ENCODE peak calls at places on chromosomes 12 and 14, in six cellular contexts. One of them, this sample, is unnamed. For H3K4me1, the result is how much of the 10 kb centered on the place peaks cover.

GRCh38 chr14:95667251-95667693 is 19.0 kb upstream of the TCL1B start:
- DNase-seq in keratinocyte: no peak
- DNase-seq in right atrium auricular region: no peak
- DNase-seq in pancreas: peak
- DNase-seq in IMR-90: no peak
- DNase-seq in psoas muscle: no peak
- DNase-seq in this sample: no peak

GRCh38 chr12:69880566-69880965 is 55.5 kb downstream of the MYRFL start:
- DNase-seq in psoas muscle: no peak
- DNase-seq in keratinocyte: no peak
- DNase-seq in pancreas: no peak
- DNase-seq in right atrium auricular region: no peak
- DNase-seq in IMR-90: peak
- DNase-seq in this sample: no peak

GRCh38 chr12:1611775-1612174 is 17.3 kb upstream of the WNT5B start:
- DNase-seq in right atrium auricular region: no peak
- DNase-seq in IMR-90: peak
- DNase-seq in keratinocyte: no peak
- DNase-seq in pancreas: no peak
- DNase-seq in psoas muscle: no peak
- DNase-seq in this sample: no peak

GRCh38 chr12:47636908-47637780 is 68.7 kb downstream of the RPAP3 start:
- DNase-seq in psoas muscle: peak
- DNase-seq in keratinocyte: peak
- DNase-seq in right atrium auricular region: no peak
- DNase-seq in IMR-90: no peak
- DNase-seq in pancreas: no peak
- DNase-seq in this sample: no peak

GRCh38 chr12:12007001-12007712 is 63.6 kb upstream of the BCL2L14 start:
- DNase-seq in psoas muscle: no peak
- DNase-seq in right atrium auricular region: no peak
- DNase-seq in IMR-90: peak
- DNase-seq in pancreas: no peak
- DNase-seq in keratinocyte: no peak
- DNase-seq in this sample: no peak

GRCh38 chr14:96297000-96297399 is 41.0 kb downstream of the BDKRB1 start:
- DNase-seq in IMR-90: peak
- DNase-seq in pancreas: no peak
- DNase-seq in right atrium auricular region: no peak
- DNase-seq in psoas muscle: no peak
- DNase-seq in keratinocyte: no peak
- DNase-seq in this sample: no peak

GRCh38 chr12:64680235-64680634 is 69.9 kb downstream of the RASSF3 start:
- DNase-seq in IMR-90: no peak
- DNase-seq in right atrium auricular region: no peak
- DNase-seq in psoas muscle: no peak
- DNase-seq in pancreas: no peak
- DNase-seq in keratinocyte: no peak
- DNase-seq in this sample: no peak

GRCh38 chr14:74663884-74664283 is 49.0 kb downstream of the AREL1 start:
- DNase-seq in right atrium auricular region: no peak
- DNase-seq in keratinocyte: no peak
- DNase-seq in psoas muscle: peak
- DNase-seq in IMR-90: no peak
- DNase-seq in pancreas: no peak
- DNase-seq in this sample: peak

GRCh38 chr12:62472472-62472871 is 5.8 kb downstream of the MON2 start:
- DNase-seq in IMR-90: no peak
- DNase-seq in pancreas: no peak
- DNase-seq in right atrium auricular region: no peak
- DNase-seq in keratinocyte: no peak
- DNase-seq in psoas muscle: no peak
- DNase-seq in this sample: no peak

GRCh38 chr12:99915251-99916082 is 69.3 kb downstream of the ANKS1B start:
- DNase-seq in psoas muscle: no peak
- DNase-seq in IMR-90: peak
- DNase-seq in keratinocyte: no peak
- DNase-seq in pancreas: no peak
- DNase-seq in right atrium auricular region: no peak
- DNase-seq in this sample: no peak

GRCh38 chr14:24818054-24818822 is 184.2 kb upstream of the GZMB start:
- DNase-seq in psoas muscle: no peak
- DNase-seq in IMR-90: no peak
- DNase-seq in right atrium auricular region: no peak
- DNase-seq in keratinocyte: no peak
- DNase-seq in pancreas: peak
- DNase-seq in this sample: no peak

GRCh38 chr14:51855234-51855633 is 5.2 kb upstream of the GNG2 start:
- DNase-seq in IMR-90: peak
- DNase-seq in keratinocyte: no peak
- DNase-seq in right atrium auricular region: no peak
- DNase-seq in psoas muscle: no peak
- DNase-seq in pancreas: no peak
- DNase-seq in this sample: no peak

GRCh38 chr12:20423557-20423956 is 55.2 kb downstream of the PDE3A start:
- DNase-seq in pancreas: no peak
- DNase-seq in IMR-90: no peak
- DNase-seq in right atrium auricular region: no peak
- DNase-seq in keratinocyte: no peak
- DNase-seq in psoas muscle: no peak
- DNase-seq in this sample: no peak

GRCh38 chr12:25859976-25860375 is 98.5 kb upstream of the RASSF8 start:
- DNase-seq in right atrium auricular region: no peak
- DNase-seq in pancreas: no peak
- DNase-seq in IMR-90: no peak
- DNase-seq in keratinocyte: peak
- DNase-seq in psoas muscle: no peak
- DNase-seq in this sample: no peak

GRCh38 chr14:61461808-61462275 is 140.5 kb downstream of the PRKCH start:
- DNase-seq in pancreas: no peak
- DNase-seq in keratinocyte: no peak
- DNase-seq in IMR-90: peak
- DNase-seq in psoas muscle: no peak
- DNase-seq in right atrium auricular region: no peak
- DNase-seq in this sample: peak

GRCh38 chr12:92063641-92064040 is 82.0 kb downstream of the BTG1 start:
- DNase-seq in psoas muscle: no peak
- DNase-seq in IMR-90: peak
- DNase-seq in pancreas: no peak
- DNase-seq in right atrium auricular region: no peak
- DNase-seq in keratinocyte: no peak
- DNase-seq in this sample: no peak

GRCh38 chr14:51865953-51866747 is 5.7 kb downstream of the GNG2 start:
- DNase-seq in IMR-90: no peak
- DNase-seq in psoas muscle: no peak
- DNase-seq in pancreas: no peak
- DNase-seq in keratinocyte: no peak
- DNase-seq in right atrium auricular region: no peak
- DNase-seq in this sample: no peak

GRCh38 chr12:43789941-43790340 is 16.2 kb downstream of the TWF1 start:
- DNase-seq in IMR-90: peak
- DNase-seq in pancreas: no peak
- DNase-seq in right atrium auricular region: no peak
- DNase-seq in psoas muscle: no peak
- DNase-seq in keratinocyte: no peak
- DNase-seq in this sample: no peak

GRCh38 chr12:68336754-68337343 is 4.7 kb upstream of the MDM1 start:
- DNase-seq in keratinocyte: no peak
- DNase-seq in psoas muscle: no peak
- DNase-seq in IMR-90: no peak
- DNase-seq in right atrium auricular region: no peak
- DNase-seq in pancreas: no peak
- DNase-seq in this sample: no peak

GRCh38 chr14:81727243-81727642 is 193.6 kb upstream of the SEL1L start:
- DNase-seq in IMR-90: no peak
- DNase-seq in keratinocyte: no peak
- DNase-seq in right atrium auricular region: no peak
- DNase-seq in pancreas: peak
- DNase-seq in psoas muscle: no peak
- DNase-seq in this sample: peak

GRCh38 chr14:55201219-55202096 is 10.1 kb upstream of the DLGAP5 start:
- DNase-seq in keratinocyte: no peak
- DNase-seq in IMR-90: no peak
- DNase-seq in psoas muscle: no peak
- DNase-seq in right atrium auricular region: no peak
- DNase-seq in pancreas: no peak
- DNase-seq in this sample: no peak

GRCh38 chr12:41769810-41770209 is 374.9 kb downstream of the GXYLT1 start:
- DNase-seq in pancreas: no peak
- DNase-seq in right atrium auricular region: no peak
- DNase-seq in psoas muscle: no peak
- DNase-seq in keratinocyte: no peak
- DNase-seq in IMR-90: no peak
- DNase-seq in this sample: no peak

GRCh38 chr12:113850309-113851056 is 115.6 kb downstream of the RBM19 start:
- DNase-seq in keratinocyte: no peak
- DNase-seq in right atrium auricular region: peak
- DNase-seq in IMR-90: peak
- DNase-seq in psoas muscle: peak
- DNase-seq in pancreas: no peak
- DNase-seq in this sample: no peak

GRCh38 chr14:89393346-89393745 is 23.7 kb downstream of the FOXN3 start:
- DNase-seq in psoas muscle: no peak
- DNase-seq in right atrium auricular region: no peak
- DNase-seq in keratinocyte: no peak
- DNase-seq in IMR-90: peak
- DNase-seq in pancreas: no peak
- DNase-seq in this sample: no peak

GRCh38 chr14:89388853-89389252 is 28.2 kb downstream of the FOXN3 start:
- DNase-seq in IMR-90: peak
- DNase-seq in pancreas: no peak
- DNase-seq in psoas muscle: no peak
- DNase-seq in keratinocyte: no peak
- DNase-seq in right atrium auricular region: no peak
- DNase-seq in this sample: no peak

GRCh38 chr14:89387922-89388685 is 28.9 kb downstream of the FOXN3 start:
- DNase-seq in keratinocyte: no peak
- DNase-seq in right atrium auricular region: no peak
- DNase-seq in psoas muscle: no peak
- DNase-seq in pancreas: no peak
- DNase-seq in IMR-90: no peak
- DNase-seq in this sample: no peak

GRCh38 chr14:89391556-89391955 is 25.5 kb downstream of the FOXN3 start:
- DNase-seq in IMR-90: no peak
- DNase-seq in psoas muscle: no peak
- DNase-seq in keratinocyte: no peak
- DNase-seq in pancreas: no peak
- DNase-seq in right atrium auricular region: no peak
- DNase-seq in this sample: no peak

GRCh38 chr14:89391123-89391522 is 25.9 kb downstream of the FOXN3 start:
- DNase-seq in right atrium auricular region: no peak
- DNase-seq in pancreas: no peak
- DNase-seq in psoas muscle: no peak
- DNase-seq in IMR-90: peak
- DNase-seq in keratinocyte: no peak
- DNase-seq in this sample: no peak
- H3K4me1 ChIP-seq in right atrium auricular region: under half
- H3K4me1 ChIP-seq in pancreas: under half
- H3K4me1 ChIP-seq in psoas muscle: half or more
- H3K4me1 ChIP-seq in IMR-90: under half
- H3K4me1 ChIP-seq in keratinocyte: under half
- H3K4me1 ChIP-seq in this sample: under half

GRCh38 chr14:100018054-100018453 is 47.2 kb upstream of the EVL start:
- DNase-seq in pancreas: no peak
- DNase-seq in psoas muscle: no peak
- DNase-seq in keratinocyte: no peak
- DNase-seq in IMR-90: no peak
- DNase-seq in right atrium auricular region: no peak
- DNase-seq in this sample: no peak

GRCh38 chr14:100018482-100018881 is 46.7 kb upstream of the EVL start:
- DNase-seq in pancreas: no peak
- DNase-seq in psoas muscle: no peak
- DNase-seq in right atrium auricular region: no peak
- DNase-seq in IMR-90: peak
- DNase-seq in keratinocyte: no peak
- DNase-seq in this sample: no peak

GRCh38 chr14:100020623-100021022 is 44.6 kb upstream of the EVL start:
- DNase-seq in right atrium auricular region: no peak
- DNase-seq in keratinocyte: no peak
- DNase-seq in psoas muscle: no peak
- DNase-seq in pancreas: no peak
- DNase-seq in IMR-90: no peak
- DNase-seq in this sample: no peak

GRCh38 chr14:100017578-100017977 is 47.6 kb upstream of the EVL start:
- DNase-seq in keratinocyte: no peak
- DNase-seq in pancreas: no peak
- DNase-seq in right atrium auricular region: no peak
- DNase-seq in IMR-90: peak
- DNase-seq in psoas muscle: no peak
- DNase-seq in this sample: no peak

GRCh38 chr14:100019156-100019882 is 45.9 kb upstream of the EVL start:
- DNase-seq in keratinocyte: no peak
- DNase-seq in right atrium auricular region: no peak
- DNase-seq in psoas muscle: no peak
- DNase-seq in IMR-90: peak
- DNase-seq in pancreas: no peak
- DNase-seq in this sample: no peak
- H3K4me1 ChIP-seq in keratinocyte: under half
- H3K4me1 ChIP-seq in right atrium auricular region: under half
- H3K4me1 ChIP-seq in psoas muscle: under half
- H3K4me1 ChIP-seq in IMR-90: under half
- H3K4me1 ChIP-seq in pancreas: under half
- H3K4me1 ChIP-seq in this sample: under half

DNA sequence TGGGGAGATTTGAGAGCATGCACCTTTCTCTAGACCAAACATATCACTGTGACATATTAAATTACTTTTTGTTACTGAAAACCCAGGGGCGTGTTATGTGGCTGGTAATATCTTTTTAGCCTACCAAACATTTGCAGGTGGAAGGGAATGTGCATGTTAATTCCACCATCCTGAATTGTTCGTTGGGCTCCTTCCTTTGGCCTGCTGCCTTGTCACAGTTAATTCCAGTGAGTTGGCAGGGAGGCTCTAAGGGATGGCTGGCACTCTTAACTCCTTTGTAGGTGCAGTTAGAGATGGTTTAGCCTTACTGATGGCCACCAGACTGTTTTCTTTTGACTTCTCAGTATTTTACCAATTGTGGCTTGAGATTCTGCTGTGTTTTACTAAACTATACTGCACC is 64.5 kb downstream of the DIP2B start:
- DNase-seq in IMR-90: no peak
- DNase-seq in right atrium auricular region: no peak
- DNase-seq in keratinocyte: no peak
- DNase-seq in psoas muscle: no peak
- DNase-seq in pancreas: no peak
- DNase-seq in this sample: no peak
- H3K4me1 ChIP-seq in IMR-90: under half
- H3K4me1 ChIP-seq in right atrium auricular region: under half
- H3K4me1 ChIP-seq in keratinocyte: under half
- H3K4me1 ChIP-seq in psoas muscle: under half
- H3K4me1 ChIP-seq in pancreas: under half
- H3K4me1 ChIP-seq in this sample: under half

DNA sequence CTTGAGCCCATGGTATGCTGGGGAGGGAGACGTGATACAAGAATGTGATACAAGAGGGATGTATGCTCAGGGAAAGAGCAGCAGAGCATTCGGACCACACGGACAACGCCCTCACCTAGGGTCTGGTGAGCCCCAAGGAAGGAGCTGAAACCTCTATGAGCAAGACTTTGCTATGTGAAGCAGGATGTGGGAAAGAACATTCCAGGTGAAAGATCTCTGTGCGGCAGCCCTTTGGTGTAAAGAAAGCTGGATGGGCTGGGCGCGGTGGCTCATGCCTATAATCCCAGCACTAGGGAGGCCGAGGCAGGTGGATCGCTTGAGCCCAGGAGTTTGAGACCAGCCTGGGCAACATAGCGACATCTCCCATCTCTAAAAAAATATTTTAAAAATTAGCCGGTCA is 16.9 kb upstream of the FICD start:
- DNase-seq in keratinocyte: no peak
- DNase-seq in psoas muscle: no peak
- DNase-seq in right atrium auricular region: no peak
- DNase-seq in pancreas: no peak
- DNase-seq in IMR-90: no peak
- DNase-seq in this sample: no peak
- H3K4me1 ChIP-seq in keratinocyte: under half
- H3K4me1 ChIP-seq in psoas muscle: under half
- H3K4me1 ChIP-seq in right atrium auricular region: under half
- H3K4me1 ChIP-seq in pancreas: under half
- H3K4me1 ChIP-seq in IMR-90: under half
- H3K4me1 ChIP-seq in this sample: under half

This sample was measured in tibial nerve.